ENCODE peak calls at places on chromosomes 11 and 22, in five cellular contexts. One of them, this sample, is unnamed.

GRCh38 chr11:45181595-45182550 is 35.4 kb downstream of the PRDM11 start:
- DNase-seq in activated T-helper 2 cell treated with anti-CD3 and anti-CD28 coated beads, Interferon-gamma antibody, Interleukin-2, Interleukin-4, amounts not matched to agents 10 μg/mL and 5 μg/mL and 100 μg/mL, durations not matched to agents 14 hours and 24 hours and 36 hours: no peak
- DNase-seq in CD8-positive, alpha-beta memory T cell: no peak
- DNase-seq in MCF 10A: no peak
- DNase-seq in T-helper 2 cell: no peak
- DNase-seq in this sample: no peak

GRCh38 chr11:57546869-57547518 is 9.6 kb downstream of the SMTNL1 start:
- DNase-seq in MCF 10A: peak; percentile 26
- DNase-seq in CD8-positive, alpha-beta memory T cell: no peak
- DNase-seq in T-helper 2 cell: no peak
- DNase-seq in activated T-helper 2 cell treated with anti-CD3 and anti-CD28 coated beads, Interferon-gamma antibody, Interleukin-2, Interleukin-4, amounts not matched to agents 10 μg/mL and 5 μg/mL and 100 μg/mL, durations not matched to agents 14 hours and 24 hours and 36 hours: no peak
- DNase-seq in this sample: no peak

GRCh38 chr11:130103296-130103814 is 33.7 kb downstream of the APLP2 start:
- DNase-seq in activated T-helper 2 cell treated with anti-CD3 and anti-CD28 coated beads, Interferon-gamma antibody, Interleukin-2, Interleukin-4, amounts not matched to agents 10 μg/mL and 5 μg/mL and 100 μg/mL, durations not matched to agents 14 hours and 24 hours and 36 hours: no peak
- DNase-seq in MCF 10A: peak; percentile 61
- DNase-seq in T-helper 2 cell: no peak
- DNase-seq in CD8-positive, alpha-beta memory T cell: no peak
- DNase-seq in this sample: peak; percentile 18

GRCh38 chr22:46455453-46455852 is 82.0 kb downstream of the CELSR1 start:
- DNase-seq in MCF 10A: no peak
- DNase-seq in T-helper 2 cell: no peak
- DNase-seq in CD8-positive, alpha-beta memory T cell: no peak
- DNase-seq in activated T-helper 2 cell treated with anti-CD3 and anti-CD28 coated beads, Interferon-gamma antibody, Interleukin-2, Interleukin-4, amounts not matched to agents 10 μg/mL and 5 μg/mL and 100 μg/mL, durations not matched to agents 14 hours and 24 hours and 36 hours: no peak
- DNase-seq in this sample: no peak

GRCh38 chr11:33936745-33937612 is 45.1 kb upstream of the LMO2 start:
- DNase-seq in T-helper 2 cell: no peak
- DNase-seq in CD8-positive, alpha-beta memory T cell: no peak
- DNase-seq in activated T-helper 2 cell treated with anti-CD3 and anti-CD28 coated beads, Interferon-gamma antibody, Interleukin-2, Interleukin-4, amounts not matched to agents 10 μg/mL and 5 μg/mL and 100 μg/mL, durations not matched to agents 14 hours and 24 hours and 36 hours: no peak
- DNase-seq in MCF 10A: no peak
- DNase-seq in this sample: peak; percentile 25

GRCh38 chr11:10931761-10932700 is 74.2 kb upstream of the ZBED5 start:
- DNase-seq in CD8-positive, alpha-beta memory T cell: no peak
- DNase-seq in MCF 10A: no peak
- DNase-seq in T-helper 2 cell: no peak
- DNase-seq in activated T-helper 2 cell treated with anti-CD3 and anti-CD28 coated beads, Interferon-gamma antibody, Interleukin-2, Interleukin-4, amounts not matched to agents 10 μg/mL and 5 μg/mL and 100 μg/mL, durations not matched to agents 14 hours and 24 hours and 36 hours: no peak
- DNase-seq in this sample: peak; percentile 34

GRCh38 chr11:106456651-106457050 is 379.2 kb downstream of the AASDHPPT start:
- DNase-seq in CD8-positive, alpha-beta memory T cell: no peak
- DNase-seq in activated T-helper 2 cell treated with anti-CD3 and anti-CD28 coated beads, Interferon-gamma antibody, Interleukin-2, Interleukin-4, amounts not matched to agents 10 μg/mL and 5 μg/mL and 100 μg/mL, durations not matched to agents 14 hours and 24 hours and 36 hours: no peak
- DNase-seq in MCF 10A: peak; percentile 4
- DNase-seq in T-helper 2 cell: no peak
- DNase-seq in this sample: no peak

GRCh38 chr11:117528061-117528780 is 200.6 kb downstream of the CEP164 start:
- DNase-seq in T-helper 2 cell: no peak
- DNase-seq in MCF 10A: no peak
- DNase-seq in activated T-helper 2 cell treated with anti-CD3 and anti-CD28 coated beads, Interferon-gamma antibody, Interleukin-2, Interleukin-4, amounts not matched to agents 10 μg/mL and 5 μg/mL and 100 μg/mL, durations not matched to agents 14 hours and 24 hours and 36 hours: no peak
- DNase-seq in CD8-positive, alpha-beta memory T cell: no peak
- DNase-seq in this sample: no peak

GRCh38 chr11:15493066-15493465 is 378.3 kb downstream of the INSC start:
- DNase-seq in MCF 10A: peak; percentile 76
- DNase-seq in CD8-positive, alpha-beta memory T cell: no peak
- DNase-seq in T-helper 2 cell: no peak
- DNase-seq in activated T-helper 2 cell treated with anti-CD3 and anti-CD28 coated beads, Interferon-gamma antibody, Interleukin-2, Interleukin-4, amounts not matched to agents 10 μg/mL and 5 μg/mL and 100 μg/mL, durations not matched to agents 14 hours and 24 hours and 36 hours: no peak
- DNase-seq in this sample: no peak

GRCh38 chr22:38935023-38935422 is 22.4 kb upstream of the APOBEC3A start:
- DNase-seq in T-helper 2 cell: no peak
- DNase-seq in MCF 10A: peak; percentile 91
- DNase-seq in CD8-positive, alpha-beta memory T cell: no peak
- DNase-seq in activated T-helper 2 cell treated with anti-CD3 and anti-CD28 coated beads, Interferon-gamma antibody, Interleukin-2, Interleukin-4, amounts not matched to agents 10 μg/mL and 5 μg/mL and 100 μg/mL, durations not matched to agents 14 hours and 24 hours and 36 hours: no peak
- DNase-seq in this sample: no peak

GRCh38 chr11:13011366-13012036 is 2.4 kb downstream of the RASSF10 start:
- DNase-seq in activated T-helper 2 cell treated with anti-CD3 and anti-CD28 coated beads, Interferon-gamma antibody, Interleukin-2, Interleukin-4, amounts not matched to agents 10 μg/mL and 5 μg/mL and 100 μg/mL, durations not matched to agents 14 hours and 24 hours and 36 hours: no peak
- DNase-seq in MCF 10A: no peak
- DNase-seq in T-helper 2 cell: no peak
- DNase-seq in CD8-positive, alpha-beta memory T cell: no peak
- DNase-seq in this sample: no peak

GRCh38 chr11:65785329-65786007 is 1.4 kb upstream of the OVOL1 start:
- DNase-seq in T-helper 2 cell: no peak
- DNase-seq in MCF 10A: no peak
- DNase-seq in activated T-helper 2 cell treated with anti-CD3 and anti-CD28 coated beads, Interferon-gamma antibody, Interleukin-2, Interleukin-4, amounts not matched to agents 10 μg/mL and 5 μg/mL and 100 μg/mL, durations not matched to agents 14 hours and 24 hours and 36 hours: no peak
- DNase-seq in CD8-positive, alpha-beta memory T cell: no peak
- DNase-seq in this sample: no peak

GRCh38 chr11:11580012-11580411 is 41.8 kb downstream of the GALNT18 start:
- DNase-seq in T-helper 2 cell: no peak
- DNase-seq in MCF 10A: no peak
- DNase-seq in activated T-helper 2 cell treated with anti-CD3 and anti-CD28 coated beads, Interferon-gamma antibody, Interleukin-2, Interleukin-4, amounts not matched to agents 10 μg/mL and 5 μg/mL and 100 μg/mL, durations not matched to agents 14 hours and 24 hours and 36 hours: no peak
- DNase-seq in CD8-positive, alpha-beta memory T cell: no peak
- DNase-seq in this sample: no peak

GRCh38 chr11:18384157-18384641 is 10.2 kb upstream of the LDHA start:
- DNase-seq in activated T-helper 2 cell treated with anti-CD3 and anti-CD28 coated beads, Interferon-gamma antibody, Interleukin-2, Interleukin-4, amounts not matched to agents 10 μg/mL and 5 μg/mL and 100 μg/mL, durations not matched to agents 14 hours and 24 hours and 36 hours: no peak
- DNase-seq in MCF 10A: peak; percentile 95
- DNase-seq in T-helper 2 cell: peak; percentile 21
- DNase-seq in CD8-positive, alpha-beta memory T cell: no peak
- DNase-seq in this sample: peak; percentile 42

GRCh38 chr11:104907521-104908185 is 9.4 kb upstream of the CASP12 start:
- DNase-seq in T-helper 2 cell: peak; percentile 34
- DNase-seq in MCF 10A: no peak
- DNase-seq in activated T-helper 2 cell treated with anti-CD3 and anti-CD28 coated beads, Interferon-gamma antibody, Interleukin-2, Interleukin-4, amounts not matched to agents 10 μg/mL and 5 μg/mL and 100 μg/mL, durations not matched to agents 14 hours and 24 hours and 36 hours: no peak
- DNase-seq in CD8-positive, alpha-beta memory T cell: no peak
- DNase-seq in this sample: no peak

GRCh38 chr11:28108909-28109308 is 721 bp downstream of the METTL15 start:
- DNase-seq in MCF 10A: peak; percentile 2
- DNase-seq in activated T-helper 2 cell treated with anti-CD3 and anti-CD28 coated beads, Interferon-gamma antibody, Interleukin-2, Interleukin-4, amounts not matched to agents 10 μg/mL and 5 μg/mL and 100 μg/mL, durations not matched to agents 14 hours and 24 hours and 36 hours: no peak
- DNase-seq in CD8-positive, alpha-beta memory T cell: no peak
- DNase-seq in T-helper 2 cell: no peak
- DNase-seq in this sample: peak; percentile 7

GRCh38 chr11:15897211-15897960 is 459.0 kb downstream of the SOX6 start:
- DNase-seq in T-helper 2 cell: no peak
- DNase-seq in CD8-positive, alpha-beta memory T cell: no peak
- DNase-seq in MCF 10A: peak; percentile 47
- DNase-seq in activated T-helper 2 cell treated with anti-CD3 and anti-CD28 coated beads, Interferon-gamma antibody, Interleukin-2, Interleukin-4, amounts not matched to agents 10 μg/mL and 5 μg/mL and 100 μg/mL, durations not matched to agents 14 hours and 24 hours and 36 hours: no peak
- DNase-seq in this sample: peak; percentile 37

GRCh38 chr11:118619444-118620205 is 12.2 kb downstream of the PHLDB1 start:
- DNase-seq in CD8-positive, alpha-beta memory T cell: no peak
- DNase-seq in T-helper 2 cell: no peak
- DNase-seq in activated T-helper 2 cell treated with anti-CD3 and anti-CD28 coated beads, Interferon-gamma antibody, Interleukin-2, Interleukin-4, amounts not matched to agents 10 μg/mL and 5 μg/mL and 100 μg/mL, durations not matched to agents 14 hours and 24 hours and 36 hours: no peak
- DNase-seq in MCF 10A: peak; percentile 91
- DNase-seq in this sample: peak; percentile 65

GRCh38 chr11:67352546-67353316 is 615 bp downstream of the POLD4 start:
- DNase-seq in CD8-positive, alpha-beta memory T cell: no peak
- DNase-seq in MCF 10A: no peak
- DNase-seq in activated T-helper 2 cell treated with anti-CD3 and anti-CD28 coated beads, Interferon-gamma antibody, Interleukin-2, Interleukin-4, amounts not matched to agents 10 μg/mL and 5 μg/mL and 100 μg/mL, durations not matched to agents 14 hours and 24 hours and 36 hours: no peak
- DNase-seq in T-helper 2 cell: no peak
- DNase-seq in this sample: no peak

GRCh38 chr11:15175780-15176179 is 61.1 kb downstream of the INSC start:
- DNase-seq in activated T-helper 2 cell treated with anti-CD3 and anti-CD28 coated beads, Interferon-gamma antibody, Interleukin-2, Interleukin-4, amounts not matched to agents 10 μg/mL and 5 μg/mL and 100 μg/mL, durations not matched to agents 14 hours and 24 hours and 36 hours: no peak
- DNase-seq in MCF 10A: no peak
- DNase-seq in CD8-positive, alpha-beta memory T cell: no peak
- DNase-seq in T-helper 2 cell: no peak
- DNase-seq in this sample: no peak

GRCh38 chr22:24140357-24140756 is 40.9 kb upstream of the SUSD2 start:
- DNase-seq in CD8-positive, alpha-beta memory T cell: no peak
- DNase-seq in T-helper 2 cell: no peak
- DNase-seq in MCF 10A: no peak
- DNase-seq in activated T-helper 2 cell treated with anti-CD3 and anti-CD28 coated beads, Interferon-gamma antibody, Interleukin-2, Interleukin-4, amounts not matched to agents 10 μg/mL and 5 μg/mL and 100 μg/mL, durations not matched to agents 14 hours and 24 hours and 36 hours: no peak
- DNase-seq in this sample: peak; percentile 83

GRCh38 chr22:45298934-45299505 is 10.7 kb upstream of the FAM118A start:
- DNase-seq in activated T-helper 2 cell treated with anti-CD3 and anti-CD28 coated beads, Interferon-gamma antibody, Interleukin-2, Interleukin-4, amounts not matched to agents 10 μg/mL and 5 μg/mL and 100 μg/mL, durations not matched to agents 14 hours and 24 hours and 36 hours: no peak
- DNase-seq in CD8-positive, alpha-beta memory T cell: no peak
- DNase-seq in T-helper 2 cell: no peak
- DNase-seq in MCF 10A: no peak
- DNase-seq in this sample: no peak

GRCh38 chr11:48005133-48005532 is 24.8 kb downstream of the PTPRJ start:
- DNase-seq in CD8-positive, alpha-beta memory T cell: no peak
- DNase-seq in MCF 10A: no peak
- DNase-seq in activated T-helper 2 cell treated with anti-CD3 and anti-CD28 coated beads, Interferon-gamma antibody, Interleukin-2, Interleukin-4, amounts not matched to agents 10 μg/mL and 5 μg/mL and 100 μg/mL, durations not matched to agents 14 hours and 24 hours and 36 hours: no peak
- DNase-seq in T-helper 2 cell: peak; percentile 48
- DNase-seq in this sample: no peak

GRCh38 chr22:28822930-28823481 is 22.6 kb upstream of the XBP1 start:
- DNase-seq in MCF 10A: no peak
- DNase-seq in T-helper 2 cell: peak; percentile 17
- DNase-seq in CD8-positive, alpha-beta memory T cell: no peak
- DNase-seq in activated T-helper 2 cell treated with anti-CD3 and anti-CD28 coated beads, Interferon-gamma antibody, Interleukin-2, Interleukin-4, amounts not matched to agents 10 μg/mL and 5 μg/mL and 100 μg/mL, durations not matched to agents 14 hours and 24 hours and 36 hours: peak; percentile 45
- DNase-seq in this sample: peak; percentile 80

GRCh38 chr11:119371778-119372182 is 9.7 kb downstream of the USP2 start:
- DNase-seq in CD8-positive, alpha-beta memory T cell: no peak
- DNase-seq in MCF 10A: peak; percentile 79
- DNase-seq in T-helper 2 cell: no peak
- DNase-seq in activated T-helper 2 cell treated with anti-CD3 and anti-CD28 coated beads, Interferon-gamma antibody, Interleukin-2, Interleukin-4, amounts not matched to agents 10 μg/mL and 5 μg/mL and 100 μg/mL, durations not matched to agents 14 hours and 24 hours and 36 hours: no peak
- DNase-seq in this sample: peak; percentile 80

GRCh38 chr22:40588726-40589125 is 47.8 kb downstream of the MRTFA start:
- DNase-seq in CD8-positive, alpha-beta memory T cell: no peak
- DNase-seq in MCF 10A: peak; percentile 89
- DNase-seq in activated T-helper 2 cell treated with anti-CD3 and anti-CD28 coated beads, Interferon-gamma antibody, Interleukin-2, Interleukin-4, amounts not matched to agents 10 μg/mL and 5 μg/mL and 100 μg/mL, durations not matched to agents 14 hours and 24 hours and 36 hours: no peak
- DNase-seq in T-helper 2 cell: no peak
- DNase-seq in this sample: no peak

GRCh38 chr22:30486661-30487115 is 14.9 kb upstream of the SEC14L3 start:
- DNase-seq in CD8-positive, alpha-beta memory T cell: no peak
- DNase-seq in MCF 10A: peak; percentile 5
- DNase-seq in T-helper 2 cell: no peak
- DNase-seq in activated T-helper 2 cell treated with anti-CD3 and anti-CD28 coated beads, Interferon-gamma antibody, Interleukin-2, Interleukin-4, amounts not matched to agents 10 μg/mL and 5 μg/mL and 100 μg/mL, durations not matched to agents 14 hours and 24 hours and 36 hours: no peak
- DNase-seq in this sample: no peak

GRCh38 chr11:62832346-62833234 is at the start of gene TEX54:
- DNase-seq in CD8-positive, alpha-beta memory T cell: no peak
- DNase-seq in T-helper 2 cell: no peak
- DNase-seq in activated T-helper 2 cell treated with anti-CD3 and anti-CD28 coated beads, Interferon-gamma antibody, Interleukin-2, Interleukin-4, amounts not matched to agents 10 μg/mL and 5 μg/mL and 100 μg/mL, durations not matched to agents 14 hours and 24 hours and 36 hours: no peak
- DNase-seq in MCF 10A: no peak
- DNase-seq in this sample: no peak

GRCh38 chr22:46262449-46263207 is 515 bp downstream of the PKDREJ start:
- DNase-seq in CD8-positive, alpha-beta memory T cell: peak; percentile 19
- DNase-seq in T-helper 2 cell: peak; percentile 26
- DNase-seq in activated T-helper 2 cell treated with anti-CD3 and anti-CD28 coated beads, Interferon-gamma antibody, Interleukin-2, Interleukin-4, amounts not matched to agents 10 μg/mL and 5 μg/mL and 100 μg/mL, durations not matched to agents 14 hours and 24 hours and 36 hours: no peak
- DNase-seq in MCF 10A: no peak
- DNase-seq in this sample: no peak

GRCh38 chr11:2256293-2256913 is 14.0 kb downstream of the ASCL2 start:
- DNase-seq in CD8-positive, alpha-beta memory T cell: no peak
- DNase-seq in MCF 10A: peak; percentile 27
- DNase-seq in activated T-helper 2 cell treated with anti-CD3 and anti-CD28 coated beads, Interferon-gamma antibody, Interleukin-2, Interleukin-4, amounts not matched to agents 10 μg/mL and 5 μg/mL and 100 μg/mL, durations not matched to agents 14 hours and 24 hours and 36 hours: peak; percentile 7
- DNase-seq in T-helper 2 cell: no peak
- DNase-seq in this sample: no peak

GRCh38 chr22:20299736-20300136 is 20.1 kb downstream of the DGCR6L start:
- DNase-seq in MCF 10A: no peak
- DNase-seq in T-helper 2 cell: no peak
- DNase-seq in activated T-helper 2 cell treated with anti-CD3 and anti-CD28 coated beads, Interferon-gamma antibody, Interleukin-2, Interleukin-4, amounts not matched to agents 10 μg/mL and 5 μg/mL and 100 μg/mL, durations not matched to agents 14 hours and 24 hours and 36 hours: no peak
- DNase-seq in CD8-positive, alpha-beta memory T cell: no peak
- DNase-seq in this sample: no peak

GRCh38 chr11:127392575-127392974 is 392.0 kb upstream of the KIRREL3 start:
- DNase-seq in activated T-helper 2 cell treated with anti-CD3 and anti-CD28 coated beads, Interferon-gamma antibody, Interleukin-2, Interleukin-4, amounts not matched to agents 10 μg/mL and 5 μg/mL and 100 μg/mL, durations not matched to agents 14 hours and 24 hours and 36 hours: no peak
- DNase-seq in T-helper 2 cell: no peak
- DNase-seq in CD8-positive, alpha-beta memory T cell: no peak
- DNase-seq in MCF 10A: no peak
- DNase-seq in this sample: no peak

GRCh38 chr11:72441647-72442267 is 7.4 kb upstream of the CLPB start:
- DNase-seq in MCF 10A: no peak
- DNase-seq in activated T-helper 2 cell treated with anti-CD3 and anti-CD28 coated beads, Interferon-gamma antibody, Interleukin-2, Interleukin-4, amounts not matched to agents 10 μg/mL and 5 μg/mL and 100 μg/mL, durations not matched to agents 14 hours and 24 hours and 36 hours: no peak
- DNase-seq in CD8-positive, alpha-beta memory T cell: no peak
- DNase-seq in T-helper 2 cell: no peak
- DNase-seq in this sample: peak; percentile 62

This sample was measured in pons.